ENCODE peak calls at places on chromosomes 2 and 18, in five cellular contexts. F is CD4-positive, alpha-beta T cell; K is kidney epithelial cell; G is adrenal gland; J is body of pancreas. D is an unnamed sample.

GRCh38 chr2:28280576-28280975 is 112.1 kb upstream of the FOSL2 start:
- DNase-seq in F (no peak), G (no peak), K (peak), J (no peak), D (no peak)

GRCh38 chr2:109663721-109664120 is 49.6 kb downstream of the SOWAHC start:
- DNase-seq in F (no peak), G (peak), J (peak), K (no peak), D (no peak)

GRCh38 chr2:96135171-96135570 is 3.1 kb downstream of the ASTL start:
- DNase-seq in J (no peak), K (no peak), F (no peak), G (no peak), D (no peak)

GRCh38 chr2:105797298-105797819 is 52.6 kb downstream of the NCK2 start:
- DNase-seq in K (no peak), G (no peak), J (peak), F (no peak), D (peak)

GRCh38 chr2:11896386-11896785 is 150.0 kb downstream of the LPIN1 start:
- DNase-seq in K (no peak), J (no peak), F (no peak), G (no peak), D (no peak)

GRCh38 chr2:173400760-173401159 is 46.1 kb downstream of the CDCA7 start:
- DNase-seq in K (no peak), F (no peak), J (no peak), G (no peak), D (no peak)

GRCh38 chr18:63982361-63982760 is 12.5 kb downstream of the SERPINB8 start:
- DNase-seq in J (no peak), G (no peak), F (no peak), K (no peak), D (no peak)

GRCh38 chr2:215895330-215895729 is 118.0 kb downstream of the MREG start:
- DNase-seq in K (no peak), G (no peak), F (no peak), J (no peak), D (no peak)

GRCh38 chr2:33409417-33409955 is 67.0 kb upstream of the RASGRP3 start:
- DNase-seq in F (no peak), G (no peak), J (no peak), K (no peak), D (no peak)

GRCh38 chr2:152950125-152950524 is 231.7 kb downstream of the ARL6IP6 start:
- DNase-seq in J (no peak), K (peak), G (peak), F (no peak), D (no peak)

GRCh38 chr2:105287692-105288091 is 41.8 kb downstream of the TGFBRAP1 start:
- DNase-seq in J (peak), G (no peak), K (no peak), F (no peak), D (no peak)

GRCh38 chr18:74446631-74447403 is 10.3 kb downstream of the DIPK1C start:
- DNase-seq in K (no peak), F (no peak), J (no peak), G (no peak), D (no peak)

GRCh38 chr2:224837558-224837957 is 121.4 kb upstream of the CCDC195 start:
- DNase-seq in J (no peak), F (no peak), K (peak), G (no peak), D (no peak)

GRCh38 chr18:5546660-5547059 is 2.9 kb upstream of the EPB41L3 start:
- DNase-seq in J (peak), K (peak), F (no peak), G (peak), D (no peak)

GRCh38 chr18:39296293-39296888 is 1730.8 kb upstream of the CELF4 start:
- DNase-seq in G (no peak), J (no peak), K (no peak), F (no peak), D (no peak)

GRCh38 chr2:70684846-70685622 is 83.0 kb downstream of the ADD2 start:
- DNase-seq in F (no peak), G (no peak), K (no peak), J (no peak), D (no peak)

GRCh38 chr2:114201781-114202180 is 240.7 kb upstream of the DPP10 start:
- DNase-seq in F (no peak), J (no peak), G (no peak), K (no peak), D (no peak)

GRCh38 chr2:62919041-62919440 is 131.6 kb upstream of the OTX1 start:
- DNase-seq in J (no peak), F (no peak), G (no peak), K (no peak), D (no peak)

GRCh38 chr2:73987109-73987947 is 2.6 kb downstream of the TET3 start:
- DNase-seq in J (peak), K (no peak), G (no peak), F (peak), D (no peak)

GRCh38 chr2:149027602-149028250 is 10.8 kb upstream of the LYPD6B start:
- DNase-seq in K (no peak), J (no peak), G (no peak), F (no peak), D (no peak)

GRCh38 chr2:86420913-86421312 is 20.3 kb upstream of the KDM3A start:
- DNase-seq in K (no peak), J (no peak), F (no peak), G (no peak), D (no peak)

GRCh38 chr2:60516826-60517225 is 36.6 kb downstream of the BCL11A start:
- DNase-seq in J (no peak), G (no peak), F (no peak), K (no peak), D (no peak)

GRCh38 chr18:37249895-37250618 is 315.5 kb downstream of the CELF4 start:
- DNase-seq in J (no peak), K (no peak), F (no peak), G (no peak), D (no peak)

GRCh38 chr18:48295586-48296311 is 113.4 kb downstream of the ZBTB7C start:
- DNase-seq in J (no peak), F (no peak), G (no peak), K (no peak), D (no peak)

GRCh38 chr2:144671695-144672094 is 151.8 kb upstream of the ZEB2 start:
- DNase-seq in G (no peak), K (no peak), F (no peak), J (peak), D (no peak)

GRCh38 chr2:217370391-217370790 is 510.5 kb upstream of the TNP1 start:
- DNase-seq in F (no peak), G (no peak), K (peak), J (no peak), D (no peak)

GRCh38 chr18:22394428-22394827 is 23.3 kb downstream of the CTAGE1 start:
- DNase-seq in J (no peak), K (no peak), G (no peak), F (no peak), D (no peak)

GRCh38 chr2:42792087-42792582 is 248 bp downstream of the HAAO start:
- DNase-seq in G (peak), J (no peak), K (no peak), F (no peak), D (no peak)

GRCh38 chr2:231687961-231688360 is 20.4 kb upstream of the PTMA start:
- DNase-seq in G (no peak), F (no peak), K (no peak), J (no peak), D (no peak)

GRCh38 chr2:157307021-157307420 is 18.6 kb downstream of the ERMN start:
- DNase-seq in F (no peak), G (no peak), K (peak), J (no peak), D (no peak)

GRCh38 chr2:225072444-225072843 is 30.2 kb upstream of the DOCK10 start:
- DNase-seq in K (no peak), J (no peak), G (no peak), F (no peak), D (no peak)

GRCh38 chr2:27407798-27408491 is 1.4 kb downstream of the PPM1G start:
- DNase-seq in J (peak), G (no peak), K (no peak), F (no peak), D (no peak)

GRCh38 chr2:10430886-10431622 is 17.1 kb downstream of the ODC1 start:
- DNase-seq in K (no peak), F (no peak), J (no peak), G (no peak), D (no peak)

GRCh38 chr18:8029061-8029460 is 461.9 kb downstream of the PTPRM start:
- DNase-seq in K (no peak), J (no peak), F (no peak), G (no peak), D (no peak)

GRCh38 chr2:157466764-157467163 is 22.9 kb upstream of the CYTIP start:
- DNase-seq in J (no peak), G (no peak), F (no peak), K (no peak), D (no peak)

GRCh38 chr2:128206245-128206644 is 112.4 kb downstream of the HS6ST1 start:
- DNase-seq in K (no peak), J (no peak), G (no peak), F (no peak), D (no peak)

GRCh38 chr2:636649-637405 is 40.4 kb downstream of the TMEM18 start:
- DNase-seq in K (no peak), F (peak), G (peak), J (peak), D (peak)

GRCh38 chr2:233404227-233404626 is 49.9 kb downstream of the DGKD start:
- DNase-seq in F (peak), G (peak), K (no peak), J (peak), D (no peak)
- TF ChIP-seq CTCF in F (peak), G (peak), K (peak), J (peak), D (peak)

GRCh38 chr2:50746526-50746925 is 285.4 kb downstream of the NRXN1 start:
- DNase-seq in J (peak), G (no peak), F (no peak), K (no peak), D (no peak)
- TF ChIP-seq CTCF in J (peak), G (no peak), F (no peak), K (peak), D (no peak)

GRCh38 chr18:24544141-24544498 is 83.7 kb downstream of the HRH4 start:
- DNase-seq in F (no peak), J (no peak), G (no peak), K (no peak), D (no peak)
- TF ChIP-seq CTCF in F (no peak), J (peak), G (no peak), K (peak), D (no peak)

GRCh38 chr2:6865346-6866238 is at the start of gene CMPK2:
- DNase-seq in K (no peak), F (peak), G (peak), J (peak), D (peak)
- TF ChIP-seq CTCF in K (no peak), F (no peak), G (no peak), J (peak), D (no peak)

GRCh38 chr18:35956226-35956625 is 16.3 kb upstream of the RMP24 start:
- DNase-seq in F (no peak), G (no peak), J (no peak), K (no peak), D (no peak)
- TF ChIP-seq CTCF in F (no peak), G (no peak), J (no peak), K (no peak), D (no peak)

GRCh38 chr18:67710639-67711038 is 194.1 kb upstream of the DSEL start:
- DNase-seq in G (no peak), F (no peak), K (no peak), J (no peak), D (no peak)

GRCh38 chr18:67705748-67706147 is 189.2 kb upstream of the DSEL start:
- DNase-seq in K (no peak), J (no peak), F (no peak), G (no peak), D (no peak)
- TF ChIP-seq CTCF in K (no peak), J (no peak), F (no peak), G (no peak), D (no peak)